ENCODE peak calls at places on chromosomes 5 and 9, in five cellular contexts. N is NCI-H1694, C is HEK293T, R is tibial nerve, J is colonic mucosa. B is an unnamed sample.

GRCh38 chr5:14962604-14963003 is 91.0 kb upstream of the ANKH start:
- DNase-seq in R (no peak), C (no peak), N (no peak), J (no peak), B (no peak)

GRCh38 chr5:38471709-38472108 is 84.7 kb downstream of the LIFR start:
- DNase-seq in R (no peak), C (no peak), J (no peak), N (no peak), B (no peak)

GRCh38 chr5:78361226-78361993 is 993 bp downstream of the SCAMP1 start:
- DNase-seq in N (peak), R (peak), C (peak), J (peak), B (peak)

GRCh38 chr5:149794338-149795023 is 64.4 kb downstream of the PPARGC1B start:
- DNase-seq in N (no peak), J (no peak), R (no peak), C (no peak), B (no peak)

GRCh38 chr9:137470785-137471184 is 11.7 kb upstream of the NSMF start:
- DNase-seq in N (no peak), C (no peak), R (no peak), J (no peak), B (no peak)

GRCh38 chr5:123868267-123868666 is 356.3 kb downstream of the CSNK1G3 start:
- DNase-seq in N (no peak), C (no peak), R (no peak), J (peak), B (no peak)

GRCh38 chr9:135070198-135070951 is 17.1 kb upstream of the OLFM1 start:
- DNase-seq in J (no peak), R (no peak), C (no peak), N (no peak), B (no peak)

GRCh38 chr5:74434124-74434899 is 206.2 kb downstream of the ENC1 start:
- DNase-seq in N (no peak), C (no peak), J (no peak), R (no peak), B (no peak)

GRCh38 chr9:128845186-128845931 is 15.8 kb upstream of the SPOUT1 start:
- DNase-seq in N (peak), J (no peak), R (no peak), C (no peak), B (peak)

GRCh38 chr5:127757576-127757975 is 54.4 kb downstream of the CCDC192 start:
- DNase-seq in N (peak), R (no peak), J (peak), C (peak), B (no peak)

GRCh38 chr9:22216730-22217160 is 207.6 kb upstream of the CDKN2B start:
- DNase-seq in C (no peak), J (no peak), R (no peak), N (no peak), B (no peak)

GRCh38 chr9:93875330-93875729 is 79.8 kb downstream of the BARX1 start:
- DNase-seq in C (no peak), R (no peak), N (no peak), J (no peak), B (no peak)

GRCh38 chr9:111997831-111998230 is 101.2 kb downstream of the UGCG start:
- DNase-seq in N (no peak), C (no peak), J (no peak), R (no peak), B (no peak)

GRCh38 chr9:112119225-112120045 is 55.7 kb downstream of the SUSD1 start:
- DNase-seq in R (no peak), C (no peak), N (no peak), J (peak), B (peak)

GRCh38 chr9:93952119-93952783 is 2.9 kb downstream of the BARX1 start:
- DNase-seq in C (no peak), R (no peak), N (no peak), J (no peak), B (no peak)

GRCh38 chr5:672329-673139 is 20.6 kb downstream of the TPPP start:
- DNase-seq in N (peak), R (peak), C (peak), J (peak), B (peak)

GRCh38 chr9:85408494-85408893 is 333.3 kb downstream of the AGTPBP1 start:
- DNase-seq in N (no peak), J (no peak), C (no peak), R (no peak), B (no peak)

GRCh38 chr5:154753792-154754191 is 1.4 kb upstream of the LARP1 start:
- DNase-seq in C (peak), J (peak), N (no peak), R (peak), B (peak)

GRCh38 chr5:83118471-83118870 is 41.1 kb downstream of the XRCC4 start:
- DNase-seq in N (no peak), J (no peak), C (no peak), R (no peak), B (no peak)

GRCh38 chr5:135033026-135033861 is 784 bp downstream of the PITX1 start:
- DNase-seq in N (no peak), C (peak), R (no peak), J (no peak), B (no peak)

GRCh38 chr5:171806976-171807823 is 21.6 kb downstream of the SMIM23 start:
- DNase-seq in N (no peak), R (no peak), C (peak), J (no peak), B (no peak)

GRCh38 chr5:151811593-151812321 is 40.0 kb downstream of the G3BP1 start:
- DNase-seq in R (no peak), C (no peak), N (no peak), J (no peak), B (no peak)

GRCh38 chr5:96997265-96997859 is 61.5 kb downstream of the LNPEP start:
- DNase-seq in R (peak), J (no peak), N (peak), C (peak), B (no peak)

GRCh38 chr5:133404724-133405123 is 207.6 kb downstream of the FSTL4 start:
- DNase-seq in J (no peak), N (no peak), C (no peak), R (no peak), B (no peak)

GRCh38 chr9:34121996-34122395 is 4.5 kb downstream of the DCAF12 start:
- DNase-seq in N (no peak), R (no peak), J (no peak), C (no peak), B (no peak)

GRCh38 chr5:55223219-55223987 is 3.7 kb downstream of the MCIDAS start:
- DNase-seq in R (no peak), J (no peak), N (no peak), C (no peak), B (no peak)

GRCh38 chr9:74361508-74361907 is 135.6 kb upstream of the RORB start:
- DNase-seq in R (no peak), N (no peak), C (no peak), J (no peak), B (no peak)

GRCh38 chr5:16754621-16755020 is 137.8 kb upstream of the RETREG1 start:
- DNase-seq in J (no peak), R (no peak), N (no peak), C (no peak), B (no peak)

GRCh38 chr5:80588858-80589540 is 18.9 kb upstream of the ANKRD34B start:
- DNase-seq in C (no peak), N (no peak), J (no peak), R (no peak), B (no peak)

GRCh38 chr9:129007035-129007765 is 20.9 kb downstream of the SH3GLB2 start:
- DNase-seq in J (no peak), R (peak), C (no peak), N (no peak), B (no peak)

GRCh38 chr5:176573564-176574296 is 24.6 kb downstream of the CDHR2 start:
- DNase-seq in C (peak), N (peak), J (peak), R (peak), B (no peak)

GRCh38 chr9:129154866-129155477 is 23.1 kb downstream of the IER5L start:
- DNase-seq in C (no peak), J (no peak), R (no peak), N (no peak), B (no peak)

GRCh38 chr9:93091453-93092081 is 4.5 kb upstream of the CARD19 start:
- DNase-seq in J (peak), C (no peak), R (no peak), N (no peak), B (no peak)

GRCh38 chr5:169753795-169754194 is 116.7 kb downstream of the DOCK2 start:
- DNase-seq in N (no peak), J (no peak), R (no peak), C (no peak), B (no peak)

GRCh38 chr9:116837038-116837998 is 150.2 kb downstream of the TRIM32 start:
- DNase-seq in N (peak), J (no peak), C (no peak), R (no peak), B (peak)

GRCh38 chr5:137206030-137206715 is 293.0 kb downstream of the SPOCK1 start:
- DNase-seq in N (no peak), J (no peak), C (no peak), R (no peak), B (no peak)

GRCh38 chr5:89211836-89212235 is 328.9 kb upstream of the MEF2C start:
- DNase-seq in C (no peak), J (no peak), N (no peak), R (no peak), B (no peak)

GRCh38 chr9:123712399-123712798 is 217.5 kb downstream of the DENND1A start:
- DNase-seq in C (no peak), R (no peak), N (no peak), J (no peak), B (no peak)

GRCh38 chr9:4494337-4494736 is 4.1 kb downstream of the SLC1A1 start:
- DNase-seq in J (no peak), R (no peak), N (no peak), C (no peak), B (no peak)